ENCODE peak calls at places on chromosomes 2 and 18, in six cellular contexts. One of them, this sample, is unnamed.

GRCh38 chr2:96823203-96823602 is 7.1 kb downstream of the CNNM3 start:
- DNase-seq in NCI-H460: no peak
- DNase-seq in NCI-H510A treated with DMSO at 0.1 percent for 48 hours: no peak
- DNase-seq in nephron progenitor cell: no peak
- DNase-seq in CD4-positive, alpha-beta T cell: no peak
- DNase-seq in T-helper 1 cell: no peak
- DNase-seq in this sample: no peak

GRCh38 chr18:76518543-76519155 is 23.6 kb upstream of the ZNF516 start:
- DNase-seq in NCI-H460: no peak
- DNase-seq in NCI-H510A treated with DMSO at 0.1 percent for 48 hours: peak
- DNase-seq in nephron progenitor cell: peak
- DNase-seq in CD4-positive, alpha-beta T cell: no peak
- DNase-seq in T-helper 1 cell: no peak
- DNase-seq in this sample: no peak

GRCh38 chr2:120625865-120626560 is 109.7 kb upstream of the GLI2 start:
- DNase-seq in NCI-H460: no peak
- DNase-seq in NCI-H510A treated with DMSO at 0.1 percent for 48 hours: peak
- DNase-seq in nephron progenitor cell: no peak
- DNase-seq in CD4-positive, alpha-beta T cell: no peak
- DNase-seq in T-helper 1 cell: no peak
- DNase-seq in this sample: no peak

GRCh38 chr18:10757349-10757748 is 231.5 kb downstream of the NAPG start:
- DNase-seq in NCI-H460: no peak
- DNase-seq in NCI-H510A treated with DMSO at 0.1 percent for 48 hours: no peak
- DNase-seq in nephron progenitor cell: no peak
- DNase-seq in CD4-positive, alpha-beta T cell: no peak
- DNase-seq in T-helper 1 cell: no peak
- DNase-seq in this sample: no peak

GRCh38 chr2:28452534-28453081 is 43.3 kb upstream of the PLB1 start:
- DNase-seq in NCI-H460: peak
- DNase-seq in NCI-H510A treated with DMSO at 0.1 percent for 48 hours: peak
- DNase-seq in nephron progenitor cell: peak
- DNase-seq in CD4-positive, alpha-beta T cell: peak
- DNase-seq in T-helper 1 cell: peak
- DNase-seq in this sample: peak

GRCh38 chr2:62412347-62412742 is 93.7 kb downstream of the TMEM17 start:
- DNase-seq in NCI-H460: no peak
- DNase-seq in NCI-H510A treated with DMSO at 0.1 percent for 48 hours: no peak
- DNase-seq in nephron progenitor cell: no peak
- DNase-seq in CD4-positive, alpha-beta T cell: no peak
- DNase-seq in T-helper 1 cell: no peak
- DNase-seq in this sample: no peak

GRCh38 chr2:27303093-27304025 is 4.9 kb downstream of the UCN start:
- DNase-seq in NCI-H460: peak
- DNase-seq in NCI-H510A treated with DMSO at 0.1 percent for 48 hours: peak
- DNase-seq in nephron progenitor cell: peak
- DNase-seq in CD4-positive, alpha-beta T cell: peak
- DNase-seq in T-helper 1 cell: no peak
- DNase-seq in this sample: peak

GRCh38 chr18:79881695-79882094 is 69.8 kb downstream of the SLC66A2 start:
- DNase-seq in NCI-H460: no peak
- DNase-seq in NCI-H510A treated with DMSO at 0.1 percent for 48 hours: no peak
- DNase-seq in nephron progenitor cell: no peak
- DNase-seq in CD4-positive, alpha-beta T cell: no peak
- DNase-seq in T-helper 1 cell: no peak
- DNase-seq in this sample: no peak

GRCh38 chr2:237405605-237406004 is 8.4 kb downstream of the COL6A3 start:
- DNase-seq in NCI-H460: no peak
- DNase-seq in NCI-H510A treated with DMSO at 0.1 percent for 48 hours: no peak
- DNase-seq in nephron progenitor cell: no peak
- DNase-seq in CD4-positive, alpha-beta T cell: no peak
- DNase-seq in T-helper 1 cell: no peak
- DNase-seq in this sample: no peak

GRCh38 chr2:58436842-58437241 is 195.7 kb upstream of the FANCL start:
- DNase-seq in NCI-H460: no peak
- DNase-seq in NCI-H510A treated with DMSO at 0.1 percent for 48 hours: no peak
- DNase-seq in nephron progenitor cell: no peak
- DNase-seq in CD4-positive, alpha-beta T cell: no peak
- DNase-seq in T-helper 1 cell: no peak
- DNase-seq in this sample: no peak

This sample was measured in CD8-positive, alpha-beta memory T cell.